ENCODE peak calls at places on chromosomes 4 and X, in eight cellular contexts. N, O, G, S, T, M, E and Y are unnamed samples. For H3K4me1, the result is how much of the 10 kb centered on the place peaks cover.

GRCh38 chr4:116005037-116005805 is 891.8 kb upstream of the NDST4 start:
- DNase-seq in G (no peak), O (no peak), N (no peak), T (no peak), E (no peak), S (no peak), M (no peak), Y (no peak)

GRCh38 chrX:129553619-129554288 is 13.7 kb downstream of the OCRL start:
- DNase-seq in T (no peak), N (no peak), O (no peak), G (no peak), S (no peak), M (no peak), E (no peak), Y (no peak)

GRCh38 chr4:98150092-98150761 is 7.0 kb upstream of the STPG2 start:
- DNase-seq in O (no peak), T (no peak), G (no peak), N (no peak), S (peak), E (no peak), M (no peak), Y (no peak)

GRCh38 chr4:40238700-40239548 is 42.1 kb downstream of the RHOH start:
- DNase-seq in N (peak), M (no peak), S (no peak), O (no peak), G (no peak), E (no peak), T (no peak), Y (no peak)

GRCh38 chrX:69107231-69107739 is 58.0 kb downstream of the PJA1 start:
- DNase-seq in E (peak), N (no peak), G (peak), T (no peak), M (no peak), S (no peak), O (peak), Y (peak)

GRCh38 chr4:99821918-99822503 is 5.4 kb downstream of the DAPP1 start:
- DNase-seq in O (no peak), M (no peak), S (no peak), E (no peak), T (no peak), G (no peak), N (no peak), Y (no peak)

GRCh38 chrX:154092371-154092770 is 5.1 kb downstream of the MECP2 start:
- DNase-seq in N (no peak), S (no peak), M (no peak), G (no peak), E (no peak), T (no peak), O (no peak), Y (no peak)

GRCh38 chrX:26747877-26748276 is 531.9 kb downstream of the MAGEB5 start:
- DNase-seq in M (peak), G (no peak), N (no peak), S (no peak), O (no peak), E (no peak), T (no peak), Y (no peak)

GRCh38 chr4:137043184-137043583 is 489.1 kb downstream of the PCDH18 start:
- DNase-seq in E (no peak), T (no peak), O (no peak), N (no peak), S (no peak), G (no peak), M (no peak), Y (no peak)

GRCh38 chrX:65581661-65582339 is 47.2 kb upstream of the LAS1L start:
- DNase-seq in T (peak), S (peak), E (peak), G (peak), N (peak), M (no peak), O (peak), Y (peak)

GRCh38 chr4:86927843-86928395 is 6.9 kb upstream of the AFF1 start:
- DNase-seq in N (no peak), M (no peak), G (no peak), E (peak), T (peak), O (no peak), S (peak), Y (no peak)

GRCh38 chrX:100748133-100748532 is 16.2 kb upstream of the SYTL4 start:
- DNase-seq in T (no peak), S (no peak), G (no peak), O (no peak), M (no peak), N (no peak), E (no peak), Y (no peak)

GRCh38 chr4:67746797-67747495 is 7.2 kb downstream of the GNRHR start:
- DNase-seq in N (no peak), T (no peak), E (peak), S (peak), G (no peak), M (no peak), O (no peak), Y (no peak)

GRCh38 chrX:123648028-123648810 is 84.6 kb downstream of the THOC2 start:
- DNase-seq in O (peak), G (peak), E (peak), T (no peak), N (no peak), M (no peak), S (peak), Y (peak)

GRCh38 chrX:119093991-119094741 is 21.4 kb downstream of the CT47C1 start:
- DNase-seq in O (no peak), E (peak), S (peak), G (no peak), N (no peak), M (no peak), T (no peak), Y (no peak)

GRCh38 chr4:184688447-184688846 is 38.9 kb downstream of the PRIMPOL start:
- DNase-seq in O (no peak), E (peak), S (peak), G (peak), T (no peak), M (no peak), N (no peak), Y (peak)

GRCh38 chr4:40564815-40565505 is 64.7 kb downstream of the RBM47 start:
- DNase-seq in O (no peak), M (no peak), T (no peak), N (no peak), S (no peak), G (no peak), E (no peak), Y (no peak)

GRCh38 chr4:80215449-80216052 is 18.2 kb downstream of the PRDM8 start:
- DNase-seq in E (peak), T (no peak), O (no peak), N (no peak), S (peak), M (no peak), G (no peak), Y (no peak)

GRCh38 chr4:85677286-85677685 is 202.3 kb downstream of the ARHGAP24 start:
- DNase-seq in G (no peak), M (no peak), S (no peak), N (no peak), T (no peak), O (no peak), E (no peak), Y (no peak)

GRCh38 chrX:153921511-153922285 is 4.4 kb downstream of the ARHGAP4 start:
- DNase-seq in E (no peak), S (no peak), N (no peak), M (no peak), G (no peak), O (no peak), T (no peak), Y (no peak)

GRCh38 chr4:108762559-108763225 is at the start of gene ETNPPL:
- DNase-seq in G (peak), N (peak), T (no peak), M (peak), E (peak), O (peak), S (no peak), Y (no peak)

GRCh38 chrX:36867143-36867542 is 141.0 kb upstream of the FAM47C start:
- DNase-seq in O (no peak), G (peak), E (peak), N (no peak), M (no peak), T (peak), S (peak), Y (no peak)

GRCh38 chrX:129759576-129760061 is 20.1 kb upstream of the SASH3 start:
- DNase-seq in M (no peak), T (peak), N (peak), O (peak), S (peak), G (no peak), E (no peak), Y (no peak)

GRCh38 chr4:124590480-124590879 is 122.1 kb downstream of the ANKRD50 start:
- DNase-seq in O (no peak), M (no peak), E (no peak), T (no peak), S (no peak), N (no peak), G (no peak), Y (no peak)

GRCh38 chr4:118992149-118992548 is 103.5 kb downstream of the SYNPO2 start:
- DNase-seq in E (no peak), M (no peak), O (no peak), G (no peak), T (no peak), S (no peak), N (no peak), Y (no peak)

GRCh38 chr4:169900241-169900845 is 125.9 kb downstream of the MFAP3L start:
- DNase-seq in G (no peak), M (no peak), S (no peak), E (no peak), T (no peak), N (no peak), O (no peak), Y (no peak)

GRCh38 chr4:134740290-134740689 is 538.7 kb upstream of the PABPC4L start:
- DNase-seq in E (no peak), G (no peak), M (no peak), S (no peak), N (no peak), O (no peak), T (no peak), Y (no peak)

GRCh38 chr4:22460266-22460665 is 55.6 kb downstream of the ADGRA3 start:
- DNase-seq in M (no peak), T (no peak), S (no peak), G (no peak), O (no peak), N (no peak), E (no peak), Y (no peak)

GRCh38 chr4:163175971-163176958 is 9.6 kb upstream of the NAF1 start:
- DNase-seq in G (no peak), T (no peak), S (no peak), M (no peak), N (no peak), O (no peak), E (no peak), Y (no peak)

GRCh38 chr4:157115613-157116340 is 39.8 kb downstream of the GLRB start:
- DNase-seq in E (peak), O (no peak), G (no peak), T (no peak), S (peak), M (no peak), N (no peak), Y (no peak)

GRCh38 chrX:11261260-11261659 is 32.0 kb upstream of the AMELX start:
- DNase-seq in O (no peak), G (no peak), M (no peak), N (no peak), E (no peak), S (peak), T (no peak), Y (no peak)

GRCh38 chr4:123452585-123452984 is 56.0 kb downstream of the SPRY1 start:
- DNase-seq in O (peak), N (no peak), S (peak), M (no peak), E (peak), T (peak), G (no peak), Y (no peak)

GRCh38 chr4:75990129-75990528 is 616 bp downstream of the SDAD1 start:
- DNase-seq in S (peak), T (no peak), G (no peak), N (no peak), M (no peak), E (no peak), O (no peak), Y (no peak)

GRCh38 chr4:11263208-11263607 is 165.5 kb downstream of the HS3ST1 start:
- DNase-seq in T (no peak), O (no peak), S (no peak), G (no peak), E (no peak), N (no peak), M (no peak), Y (peak)

GRCh38 chr4:169189372-169189771 is 81.4 kb downstream of the SH3RF1 start:
- DNase-seq in M (no peak), S (no peak), E (no peak), N (no peak), O (no peak), T (no peak), G (no peak), Y (no peak)

GRCh38 chr4:26576171-26576829 is 7.6 kb upstream of the TBC1D19 start:
- DNase-seq in E (peak), T (no peak), N (no peak), S (peak), G (no peak), O (no peak), M (no peak), Y (no peak)

GRCh38 chrX:154488336-154489075 is 1.9 kb downstream of the SLC10A3 start:
- DNase-seq in O (no peak), N (no peak), M (no peak), E (no peak), S (no peak), G (no peak), T (no peak), Y (no peak)

GRCh38 chr4:2092653-2093000 is 33.5 kb downstream of the NAT8L start:
- DNase-seq in G (no peak), O (peak), N (no peak), T (no peak), S (no peak), E (no peak), M (no peak), Y (no peak)

GRCh38 chr4:17189322-17189721 is 290.9 kb upstream of the LDB2 start:
- DNase-seq in O (no peak), T (peak), M (no peak), S (peak), E (peak), G (no peak), N (no peak), Y (no peak)

GRCh38 chr4:74738756-74739155 is 55.6 kb downstream of the BTC start:
- DNase-seq in N (no peak), M (no peak), E (no peak), S (no peak), G (no peak), O (no peak), T (no peak), Y (no peak)

DNA sequence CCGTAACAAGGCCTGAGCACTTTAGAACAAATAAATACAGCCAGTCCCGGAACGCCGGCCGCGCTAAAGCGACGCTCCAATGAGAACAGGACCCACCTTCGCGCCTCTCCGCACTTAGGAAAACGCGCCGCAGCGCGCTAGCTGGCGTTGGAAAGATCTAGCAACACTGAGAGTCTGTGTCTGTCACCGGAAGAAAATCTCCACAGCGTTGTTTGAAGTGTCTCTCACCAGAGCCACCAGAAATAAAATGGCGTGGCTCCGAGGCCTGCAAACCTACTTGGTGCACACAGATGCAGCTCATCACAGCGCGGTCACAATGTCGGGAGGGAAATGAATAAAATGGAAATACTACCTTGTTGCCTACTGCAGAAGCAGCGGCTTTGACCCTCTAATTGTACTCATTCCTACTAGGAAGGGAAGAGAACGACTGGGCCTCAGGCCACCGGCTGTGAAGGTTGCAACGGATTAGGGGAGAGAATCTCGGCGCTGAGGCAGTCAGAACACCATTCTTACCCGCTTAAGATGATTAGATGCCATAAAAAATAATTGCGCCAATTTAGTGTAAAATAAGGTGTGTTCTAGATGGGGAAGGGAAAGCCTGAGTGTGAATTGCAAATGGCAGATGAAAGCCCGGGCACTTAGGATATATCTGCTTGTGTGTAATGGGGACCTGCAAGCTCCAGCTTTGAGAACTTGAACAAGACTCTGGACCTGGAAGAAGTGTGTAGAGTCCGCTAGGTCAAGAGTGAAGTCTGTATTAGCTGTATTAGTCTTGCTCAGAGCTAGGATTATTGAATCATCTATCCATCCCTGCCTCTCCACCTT is 4.5 kb downstream of the NEUROG2 start:
- DNase-seq in E (no peak), M (no peak), G (no peak), O (no peak), N (no peak), T (no peak), S (no peak), Y (no peak)
- H3K4me1 ChIP-seq in E (under half), M (under half), G (under half), O (under half), N (under half), T (under half), S (under half), Y (under half)

GRCh38 chr4:153532636-153533035 is 66.5 kb downstream of the TMEM131L start:
- DNase-seq in G (no peak), M (no peak), T (no peak), S (no peak), O (no peak), E (no peak), N (no peak), Y (no peak)

GRCh38 chr4:153530284-153530995 is 64.3 kb downstream of the TMEM131L start:
- DNase-seq in N (peak), G (no peak), E (no peak), T (no peak), S (no peak), O (no peak), M (no peak), Y (no peak)

GRCh38 chr4:153533387-153533786 is 67.2 kb downstream of the TMEM131L start:
- DNase-seq in T (no peak), S (no peak), M (no peak), G (no peak), N (no peak), O (no peak), E (no peak), Y (no peak)

GRCh38 chr4:153530996-153531375 is 64.8 kb downstream of the TMEM131L start:
- DNase-seq in T (no peak), E (no peak), S (no peak), O (no peak), M (no peak), N (no peak), G (no peak), Y (no peak)

DNA sequence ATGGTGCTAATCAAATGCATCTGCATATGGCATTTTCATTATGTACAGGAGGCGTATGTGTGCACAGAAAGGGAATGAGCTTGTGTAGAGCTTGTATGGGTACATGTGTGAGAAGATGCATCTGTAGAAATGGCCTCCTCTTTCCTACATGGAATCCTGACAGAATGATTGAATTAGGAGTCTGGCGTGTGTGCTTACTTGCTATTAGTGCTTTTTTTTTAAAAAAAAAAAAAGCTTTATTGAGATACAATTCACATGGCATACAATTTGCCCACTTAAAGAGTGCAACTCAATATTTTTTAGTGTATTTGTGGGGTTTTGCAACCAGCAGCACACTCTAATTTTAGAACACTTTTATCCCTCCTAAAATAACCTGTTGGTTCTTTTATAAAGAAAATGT is 66.1 kb downstream of the TMEM131L start:
- DNase-seq in N (no peak), G (no peak), O (no peak), M (no peak), S (no peak), E (no peak), T (no peak), Y (no peak)
- H3K4me1 ChIP-seq in N (half or more), G (under half), O (under half), M (under half), S (under half), E (under half), T (under half), Y (under half)

GRCh38 chrX:116239944-116240391 is 69.4 kb downstream of the AGTR2 start:
- DNase-seq in E (no peak), G (no peak), O (no peak), N (no peak), T (no peak), S (no peak), M (no peak), Y (no peak)
- H3K4me1 ChIP-seq in E (under half), G (under half), O (under half), N (under half), T (under half), S (under half), M (under half), Y (under half)

DNA sequence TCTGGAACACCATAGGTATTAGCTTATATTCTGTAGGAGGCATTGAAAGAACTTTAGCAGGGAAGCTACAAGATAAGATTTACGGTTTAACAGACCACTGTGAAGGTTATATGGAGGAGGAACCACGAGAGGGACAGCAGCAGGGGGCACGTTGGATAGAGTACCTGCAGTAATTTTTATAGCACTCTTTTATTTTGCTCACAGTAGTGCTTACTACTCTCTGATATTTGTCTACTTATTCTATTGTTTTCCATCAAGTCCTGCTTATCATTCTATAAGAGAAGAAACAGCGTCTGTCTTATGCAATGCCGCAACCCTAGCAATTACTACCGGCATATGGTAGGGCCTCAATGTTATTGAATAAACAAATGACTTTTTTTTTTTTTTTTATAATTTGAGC is 122.5 kb downstream of the PCDH7 start:
- DNase-seq in S (no peak), O (no peak), T (no peak), M (no peak), G (no peak), N (no peak), E (no peak), Y (no peak)
- H3K4me1 ChIP-seq in S (under half), O (under half), T (under half), M (under half), G (under half), N (under half), E (under half), Y (under half)

DNA sequence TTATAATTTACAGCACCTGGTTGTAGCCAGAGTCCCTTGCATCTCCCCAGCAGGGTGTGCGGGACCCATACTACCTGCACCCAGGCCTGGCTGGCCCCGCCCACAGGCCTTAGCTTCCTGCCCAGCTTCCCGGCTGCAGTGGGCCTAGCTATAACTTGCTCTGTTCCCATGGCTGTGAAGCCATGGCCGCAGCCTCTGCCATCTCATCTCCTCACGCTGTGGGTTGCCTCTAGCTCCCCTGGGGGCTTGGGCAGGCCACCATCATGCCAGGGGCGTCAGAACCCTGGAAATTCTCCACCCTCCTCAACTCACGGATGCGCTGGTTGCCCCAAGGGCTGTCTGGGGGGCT is 26.1 kb upstream of the SORBS2 start:
- DNase-seq in N (no peak), M (no peak), O (no peak), E (no peak), G (no peak), S (no peak), T (no peak), Y (no peak)
- H3K4me1 ChIP-seq in N (under half), M (under half), O (under half), E (half or more), G (under half), S (under half), T (under half), Y (under half)

GRCh38 chr4:48175806-48176205 is 41.8 kb upstream of the TXK start:
- DNase-seq in N (no peak), M (no peak), T (no peak), O (no peak), S (peak), G (no peak), E (no peak), Y (no peak)

GRCh38 chr4:48178931-48179330 is 44.9 kb upstream of the TXK start:
- DNase-seq in T (no peak), M (no peak), N (no peak), E (no peak), O (no peak), G (no peak), S (no peak), Y (no peak)

GRCh38 chr4:48175328-48175727 is 41.3 kb upstream of the TXK start:
- DNase-seq in S (no peak), O (no peak), N (no peak), T (no peak), G (peak), M (no peak), E (no peak), Y (peak)

GRCh38 chr4:48184891-48185290 is 50.8 kb upstream of the TXK start:
- DNase-seq in M (no peak), T (no peak), S (peak), N (no peak), G (no peak), O (no peak), E (no peak), Y (no peak)

GRCh38 chr4:48180234-48180633 is 46.2 kb upstream of the TXK start:
- DNase-seq in S (peak), O (no peak), G (no peak), T (no peak), E (no peak), M (no peak), N (no peak), Y (no peak)
- H3K4me1 ChIP-seq in S (under half), O (under half), G (under half), T (under half), E (under half), M (under half), N (under half), Y (under half)